ENCODE peak calls at places on chromosomes 2 and 18, in ten cellular contexts. D, B, A, F, J, V, Z, S, C and P are unnamed samples.

GRCh38 chr18:9918016-9918680 is 4.3 kb downstream of the VAPA start:
- DNase-seq in A (peak; percentile 59), Z (no peak), F (no peak), V (peak; percentile 63), C (no peak), D (peak; percentile 47), J (no peak), S (no peak), B (no peak), P (peak; percentile 51)

GRCh38 chr18:26089247-26090129 is 925 bp downstream of the SS18 start:
- DNase-seq in F (peak; percentile 8), D (peak; percentile 49), V (peak; percentile 46), B (peak; percentile 71), A (peak; percentile 48), J (no peak), Z (no peak), C (peak; percentile 50), S (peak; percentile 31), P (peak; percentile 51)

GRCh38 chr2:230660294-230661060 is 52.2 kb upstream of the CAB39 start:
- DNase-seq in J (peak; percentile 80), S (no peak), F (no peak), D (no peak), C (peak; percentile 86), Z (no peak), B (peak; percentile 58), V (no peak), A (no peak), P (no peak)

GRCh38 chr2:226551522-226552250 is 247.9 kb downstream of the IRS1 start:
- DNase-seq in A (no peak), C (no peak), F (no peak), D (no peak), B (no peak), S (no peak), V (no peak), J (no peak), Z (no peak), P (no peak)

GRCh38 chr2:20596973-20597867 is 53.7 kb downstream of the HS1BP3 start:
- DNase-seq in A (no peak), F (no peak), V (peak; percentile 62), S (no peak), Z (peak; percentile 35), C (no peak), D (no peak), B (peak; percentile 45), J (peak; percentile 64), P (peak; percentile 97)

GRCh38 chr2:212547716-212548458 is 9.3 kb upstream of the ERBB4 start:
- DNase-seq in J (no peak), D (no peak), F (no peak), Z (no peak), S (no peak), C (no peak), V (no peak), A (no peak), B (no peak), P (no peak)

GRCh38 chr2:27049422-27050280 is 1.8 kb upstream of the AGBL5 start:
- DNase-seq in S (no peak), D (no peak), Z (peak; percentile 77), C (peak; percentile 81), F (no peak), A (no peak), B (no peak), V (no peak), J (no peak), P (no peak)

GRCh38 chr2:46983065-46983801 is 67.6 kb upstream of the MCFD2 start:
- DNase-seq in V (peak; percentile 69), B (peak; percentile 57), S (peak; percentile 56), J (no peak), D (peak; percentile 75), Z (no peak), A (peak; percentile 71), C (peak; percentile 92), F (no peak), P (peak; percentile 68)

GRCh38 chr2:12261993-12262680 is 454.6 kb upstream of the TRIB2 start:
- DNase-seq in B (no peak), D (peak; percentile 39), Z (no peak), F (no peak), A (peak; percentile 47), S (peak; percentile 3), V (peak; percentile 33), C (no peak), J (no peak), P (peak; percentile 40)

GRCh38 chr2:134002391-134002790 is 251.5 kb upstream of the MGAT5 start:
- DNase-seq in S (no peak), Z (no peak), J (no peak), D (peak; percentile 21), F (no peak), B (no peak), C (no peak), V (no peak), A (peak; percentile 19), P (no peak)

GRCh38 chr18:21074336-21075323 is 37.0 kb downstream of the ROCK1 start:
- DNase-seq in C (no peak), S (no peak), F (no peak), Z (no peak), D (no peak), V (no peak), J (no peak), B (no peak), A (no peak), P (no peak)

GRCh38 chr2:46144133-46144800 is 152.9 kb upstream of the EPAS1 start:
- DNase-seq in A (no peak), J (no peak), B (no peak), C (no peak), Z (no peak), S (no peak), V (no peak), D (no peak), F (no peak), P (no peak)

DNA sequence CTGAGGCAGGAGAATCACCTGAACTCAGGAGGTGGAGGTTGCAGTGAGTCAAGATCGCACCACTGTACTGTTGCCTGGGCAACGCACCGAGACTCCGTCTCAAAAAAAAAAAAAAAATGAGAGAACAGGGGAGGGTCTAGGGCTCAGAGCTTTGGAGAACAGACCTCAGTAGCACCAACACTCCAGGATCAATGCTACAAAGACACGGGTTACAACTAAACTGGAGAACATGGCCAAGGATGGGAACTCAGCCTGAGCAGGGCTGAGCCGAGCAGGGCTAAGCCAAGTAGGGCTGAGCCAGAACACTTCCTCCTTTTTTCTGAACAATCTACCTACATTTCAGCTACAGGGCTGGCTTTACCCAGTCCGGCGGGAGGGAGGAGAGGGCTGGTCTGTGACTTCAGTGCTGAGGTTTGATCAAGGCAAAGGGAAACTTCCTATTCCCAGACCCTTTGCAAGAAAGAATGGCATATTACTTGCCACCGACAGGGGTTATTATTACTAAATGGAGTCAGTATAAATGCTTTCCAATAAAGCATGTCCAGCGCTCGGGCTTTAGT is 2.9 kb upstream of the CASP8 start:
- DNase-seq in A (no peak), S (no peak), C (peak; percentile 73), F (no peak), Z (no peak), D (peak; percentile 5), J (no peak), B (peak; percentile 60), V (peak; percentile 18), P (no peak)
- H3K4me3 ChIP-seq in A (peak overlapping the region; percentile 79), S (peak overlapping the region; percentile 90), C (peak overlapping the region; percentile 69), F (peak overlapping the region; percentile 84), Z (peak overlapping the region; percentile 6), D (peak overlapping the region; percentile 67), J (peak overlapping the region; percentile 66), B (peak overlapping the region; percentile 50), V (peak overlapping the region; percentile 66), P (peak overlapping the region; percentile 61)

GRCh38 chr2:148259674-148260073 is 238.8 kb downstream of the MBD5 start:
- DNase-seq in D (peak; percentile 40), Z (no peak), A (peak; percentile 44), B (peak; percentile 15), F (no peak), J (no peak), V (peak; percentile 14), S (no peak), C (peak; percentile 33), P (peak; percentile 23)
- TF ChIP-seq CTCF in D (no peak), Z (no peak), A (no peak), B (no peak), F (no peak), J (no peak), V (no peak), S (no peak), C (no peak), P (no peak)

GRCh38 chr18:13447621-13448020 is 229.1 kb downstream of the LDLRAD4 start:
- DNase-seq in D (peak; percentile 48), B (no peak), V (peak; percentile 87), F (no peak), A (peak; percentile 95), C (no peak), Z (no peak), J (no peak), S (peak; percentile 95), P (peak; percentile 91)
- H3K4me3 ChIP-seq in D (no peak overlapping the region), B (no peak overlapping the region), V (no peak overlapping the region), F (no peak overlapping the region), A (no peak overlapping the region), C (no peak overlapping the region), Z (no peak overlapping the region), J (peak overlapping the region; percentile 39), S (peak overlapping the region; percentile 18), P (peak overlapping the region; percentile 32)

GRCh38 chr2:221212105-221212504 is 360.0 kb downstream of the EPHA4 start:
- DNase-seq in A (no peak), J (no peak), F (no peak), B (no peak), D (no peak), Z (no peak), V (no peak), S (no peak), C (no peak), P (no peak)
- TF ChIP-seq CTCF in A (no peak), J (no peak), F (no peak), B (no peak), D (no peak), Z (no peak), V (no peak), S (no peak), C (no peak), P (no peak)